ENCODE peak calls at places on chromosomes 11 and 22, in five cellular contexts. Q is HCT116, N is A549, F is gastrocnemius medialis, I is heart left ventricle. D is an unnamed sample.

GRCh38 chr11:35173011-35173511 is 34.1 kb downstream of the CD44 start:
- ATAC-seq in I (no peak), F (peak), Q (no peak), N (no peak), D (peak)

GRCh38 chr11:132942611-132943324 is 589.5 kb downstream of the OPCML start:
- ATAC-seq in F (no peak), I (peak), N (no peak), Q (no peak), D (no peak)

GRCh38 chr22:21719024-21719423 is 16.6 kb downstream of the YPEL1 start:
- ATAC-seq in F (no peak), Q (no peak), I (no peak), N (no peak), D (no peak)

GRCh38 chr11:76604081-76604601 is 66.4 kb downstream of the LRRC32 start:
- ATAC-seq in N (no peak), Q (no peak), F (no peak), I (peak), D (no peak)

GRCh38 chr22:32781695-32782094 is 19.8 kb upstream of the TIMP3 start:
- ATAC-seq in N (no peak), Q (no peak), I (no peak), F (no peak), D (peak)

GRCh38 chr22:45639747-45640102 is 31.9 kb upstream of the ATXN10 start:
- ATAC-seq in N (peak), Q (peak), F (no peak), I (no peak), D (no peak)

GRCh38 chr11:75032550-75032935 is 43.8 kb downstream of the NEU3 start:
- ATAC-seq in F (no peak), N (no peak), Q (no peak), I (no peak), D (no peak)

GRCh38 chr11:104402812-104403521 is 239.0 kb upstream of the PDGFD start:
- ATAC-seq in Q (no peak), I (no peak), F (no peak), N (no peak), D (no peak)

GRCh38 chr11:34732831-34733230 is 111.9 kb downstream of the EHF start:
- ATAC-seq in F (no peak), Q (no peak), N (no peak), I (no peak), D (no peak)

GRCh38 chr11:104573431-104573830 is 324.8 kb downstream of the CASP12 start:
- ATAC-seq in Q (no peak), F (no peak), N (no peak), I (no peak), D (no peak)

GRCh38 chr11:5364214-5364613 is 12.9 kb downstream of the OR51B6 start:
- ATAC-seq in I (no peak), N (no peak), Q (peak), F (no peak), D (no peak)

GRCh38 chr11:73478737-73479347 is 102.6 kb downstream of the RELT start:
- ATAC-seq in N (peak), Q (peak), I (no peak), F (peak), D (no peak)

GRCh38 chr11:118961591-118961990 is 5.5 kb downstream of the UPK2 start:
- ATAC-seq in Q (no peak), F (no peak), N (no peak), I (no peak), D (no peak)

GRCh38 chr11:95715777-95716241 is 73.8 kb downstream of the FAM76B start:
- ATAC-seq in F (no peak), N (no peak), Q (peak), I (no peak), D (no peak)

GRCh38 chr11:64406221-64406946 is 47.4 kb downstream of the RPS6KA4 start:
- ATAC-seq in N (no peak), Q (no peak), I (peak), F (no peak), D (no peak)

GRCh38 chr11:35013514-35014191 is 97.2 kb downstream of the PDHX start:
- ATAC-seq in I (no peak), Q (no peak), N (no peak), F (no peak), D (no peak)

GRCh38 chr11:116471608-116472007 is 301.2 kb downstream of the BUD13 start:
- ATAC-seq in N (no peak), I (no peak), F (no peak), Q (no peak), D (no peak)

GRCh38 chr11:32434387-32435151 is 770 bp downstream of the WT1 start:
- ATAC-seq in I (peak), F (no peak), N (peak), Q (no peak), D (peak)

GRCh38 chr11:27215471-27216267 is 147.3 kb downstream of the CCDC34 start:
- ATAC-seq in F (peak), Q (no peak), N (no peak), I (peak), D (peak)

DNA sequence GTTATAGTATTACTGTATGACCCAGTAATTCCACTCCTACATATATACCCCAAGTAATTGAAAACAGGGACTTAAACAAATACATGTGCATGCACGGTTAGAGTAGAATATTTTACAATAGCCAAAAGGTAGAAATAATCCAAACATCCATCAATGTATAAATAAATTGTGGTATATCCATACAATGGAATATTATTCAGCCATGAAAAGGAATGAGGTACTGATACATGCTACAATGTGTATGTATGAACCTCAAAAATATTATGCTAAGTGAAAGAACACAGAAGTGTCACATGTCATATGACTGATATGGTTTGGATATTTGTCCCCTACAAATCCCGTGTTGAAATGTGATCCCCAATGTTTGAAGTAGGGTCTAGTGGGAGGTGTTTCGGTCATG is 560.8 kb upstream of the LARGE1 start:
- ATAC-seq in I (no peak), F (no peak), Q (no peak), N (no peak), D (no peak)
- H3K4me3 ChIP-seq in I (no peak), F (no peak), Q (no peak), N (no peak), D (no peak)

GRCh38 chr11:20597137-20597923 is 2.1 kb upstream of the SLC6A5 start:
- ATAC-seq in I (no peak), Q (no peak), N (no peak), F (no peak), D (no peak)

GRCh38 chr11:20595101-20595500 is 4.3 kb upstream of the SLC6A5 start:
- ATAC-seq in F (no peak), N (no peak), Q (no peak), I (no peak), D (no peak)

GRCh38 chr11:20597924-20598484 is 1.4 kb upstream of the SLC6A5 start:
- ATAC-seq in F (no peak), I (no peak), N (peak), Q (no peak), D (no peak)

GRCh38 chr11:20598487-20598886 is 921 bp upstream of the SLC6A5 start:
- ATAC-seq in N (no peak), Q (no peak), F (no peak), I (no peak), D (no peak)

DNA sequence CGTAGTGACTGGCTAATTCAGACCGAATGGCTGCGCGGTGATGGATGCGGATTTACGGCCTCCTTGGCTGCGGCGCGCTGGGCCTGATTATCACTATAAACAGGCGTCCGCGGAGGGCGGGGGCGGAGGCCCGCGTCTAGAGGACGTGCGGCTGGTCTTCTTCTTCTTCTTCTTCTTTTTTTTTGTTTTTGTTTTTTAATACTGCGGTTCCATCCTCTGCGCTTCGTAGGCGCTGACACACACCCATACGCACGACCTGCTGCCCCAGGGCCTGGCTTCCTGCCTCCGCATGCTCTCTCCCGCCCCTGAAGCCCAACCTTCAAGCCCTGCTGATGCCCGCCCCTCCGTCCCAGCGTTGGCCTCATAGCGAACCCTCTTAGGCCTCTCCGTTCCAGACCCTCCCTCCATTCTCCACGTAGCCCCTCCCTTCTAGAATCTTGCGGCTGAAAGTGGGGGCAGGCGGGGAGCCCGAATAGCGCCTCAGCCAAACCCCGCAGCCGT is 2.7 kb upstream of the SLC6A5 start:
- ATAC-seq in Q (no peak), F (no peak), N (no peak), I (no peak), D (no peak)
- H3K4me3 ChIP-seq in Q (no peak), F (no peak), N (no peak), I (peak), D (no peak)

GRCh38 chr22:29605236-29605850 is 1.9 kb downstream of the NF2 start:
- ATAC-seq in N (no peak), I (no peak), F (no peak), Q (no peak), D (no peak)
- H3K4me3 ChIP-seq in N (peak), I (no peak), F (no peak), Q (peak), D (peak)

DNA sequence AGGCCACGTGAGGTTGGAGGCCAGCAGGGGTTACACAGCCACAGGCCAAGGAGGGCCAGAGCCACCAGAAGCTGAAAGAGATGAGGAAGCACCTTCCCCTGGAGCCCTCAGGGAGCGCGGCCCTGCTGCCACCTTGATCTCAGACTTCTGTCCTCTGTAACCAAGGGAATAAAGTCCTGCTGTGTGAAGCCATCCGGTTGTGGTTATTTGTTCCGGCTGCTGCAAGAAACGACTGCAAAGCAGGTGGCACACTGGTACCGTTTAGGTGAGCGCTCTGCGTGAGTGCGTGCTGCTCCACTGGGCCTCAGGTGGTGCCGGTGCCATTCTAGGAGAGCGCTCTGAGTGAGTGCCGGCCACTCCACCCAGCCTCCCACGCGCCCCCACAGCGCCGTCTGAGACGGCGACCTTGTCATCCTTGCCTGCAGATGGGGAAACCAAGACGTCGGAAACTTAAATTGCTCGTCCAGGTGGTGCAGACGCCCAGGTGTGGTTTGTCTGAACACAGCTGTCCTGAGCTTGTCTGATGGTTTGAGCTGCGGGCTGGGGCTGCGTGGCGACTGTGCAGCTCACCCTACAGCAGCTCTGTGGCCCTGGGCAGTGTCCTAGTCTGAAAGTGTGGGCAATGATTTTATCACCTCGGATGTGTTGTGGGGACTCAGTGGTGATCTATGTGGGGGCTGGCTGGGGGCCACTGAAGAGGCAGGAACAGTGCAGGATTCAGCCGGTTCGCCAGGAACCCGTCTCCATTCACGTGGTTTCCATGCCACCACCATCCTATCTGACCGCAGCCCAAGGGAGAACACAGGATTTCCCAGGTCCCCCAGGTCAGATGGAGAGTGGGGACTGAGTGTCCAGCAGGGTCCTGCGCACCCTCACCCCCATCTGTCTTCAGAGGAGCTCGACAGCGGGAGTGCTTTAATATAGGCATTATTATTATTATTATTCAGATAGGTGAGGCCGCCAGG is 4.6 kb upstream of the MRGPRG start:
- ATAC-seq in N (no peak), Q (no peak), I (no peak), F (no peak), D (no peak)
- H3K4me3 ChIP-seq in N (no peak), Q (no peak), I (no peak), F (no peak), D (no peak)

GRCh38 chr22:31126869-31127175 is 4.1 kb downstream of the INPP5J start:
- ATAC-seq in F (no peak), N (no peak), I (no peak), Q (no peak), D (no peak)

GRCh38 chr22:31125521-31126117 is 2.9 kb downstream of the INPP5J start:
- ATAC-seq in I (no peak), Q (no peak), N (no peak), F (no peak), D (no peak)

GRCh38 chr22:31126128-31126868 is 3.5 kb downstream of the INPP5J start:
- ATAC-seq in Q (no peak), F (no peak), N (no peak), I (no peak), D (no peak)

GRCh38 chr22:31128156-31128555 is 5.4 kb downstream of the INPP5J start:
- ATAC-seq in I (no peak), Q (no peak), F (no peak), N (no peak), D (no peak)

DNA sequence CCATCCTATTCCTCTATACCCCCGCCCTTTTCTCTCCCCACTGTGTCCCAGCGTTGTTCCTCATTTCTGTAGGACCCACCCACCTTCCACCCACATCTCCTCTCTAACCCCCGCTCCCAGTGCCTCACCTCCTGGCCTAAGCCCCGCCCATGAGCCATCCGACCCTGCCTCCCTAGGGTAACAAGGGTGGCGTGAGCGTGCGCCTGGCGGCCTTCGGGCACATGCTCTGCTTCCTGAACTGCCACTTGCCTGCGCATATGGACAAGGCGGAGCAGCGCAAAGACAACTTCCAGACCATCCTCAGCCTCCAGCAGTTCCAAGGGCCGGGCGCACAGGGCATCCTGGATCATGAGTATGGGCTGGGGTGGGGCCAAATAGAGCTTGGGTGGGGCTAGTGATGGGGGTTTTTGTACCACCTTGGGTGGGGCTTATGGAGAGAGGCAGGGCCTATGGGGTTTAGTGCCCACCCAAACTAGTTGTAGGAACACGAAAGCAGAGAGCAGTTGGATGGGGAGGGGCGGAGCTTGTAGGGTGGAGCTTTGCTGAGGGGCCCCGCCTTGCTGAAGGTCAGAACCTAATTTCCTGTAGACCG is 4.5 kb downstream of the INPP5J start:
- ATAC-seq in N (no peak), Q (no peak), I (no peak), F (no peak), D (no peak)
- H3K4me3 ChIP-seq in N (no peak), Q (no peak), I (no peak), F (no peak), D (no peak)

DNA sequence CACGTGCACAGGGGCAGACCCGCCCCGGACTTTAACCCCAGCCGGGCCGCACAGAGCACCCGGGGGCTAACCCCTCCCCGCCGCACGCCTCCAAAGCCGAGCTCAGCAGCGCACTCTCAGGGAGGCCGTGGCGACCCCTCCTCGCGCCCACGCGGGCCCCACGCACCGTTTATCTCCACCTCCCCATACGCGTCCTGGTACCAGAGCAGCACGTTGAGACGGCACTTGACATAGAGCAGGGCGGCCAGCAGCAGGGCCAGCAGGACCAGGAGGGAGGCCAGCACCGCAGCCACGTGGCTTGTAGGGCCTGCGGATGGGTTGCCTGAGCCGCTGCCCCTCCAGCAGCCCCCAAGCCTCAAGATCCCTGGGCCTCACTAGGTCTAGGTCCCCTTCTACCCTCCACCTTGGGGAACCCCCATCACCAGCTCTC is 7.1 kb downstream of the SIGIRR start:
- ATAC-seq in N (peak), Q (no peak), I (peak), F (peak), D (no peak)
- H3K4me3 ChIP-seq in N (no peak), Q (no peak), I (peak), F (no peak), D (peak)